ENCODE peak calls at places on chromosomes 2 and 18, in eight cellular contexts. I, H, N, M, D, R, E and L are unnamed samples.

GRCh38 chr2:147108553-147108952 is 736.3 kb upstream of the ACVR2A start:
- DNase-seq in R (no peak), M (no peak), D (peak), E (no peak), N (no peak), I (no peak), H (no peak), L (peak)

GRCh38 chr2:212677466-212677865 is 138.9 kb upstream of the ERBB4 start:
- DNase-seq in N (peak), M (no peak), H (no peak), I (no peak), E (no peak), R (no peak), D (no peak), L (no peak)

GRCh38 chr2:28224648-28225471 is 167.8 kb upstream of the FOSL2 start:
- DNase-seq in M (no peak), R (no peak), H (no peak), D (peak), I (peak), N (no peak), E (no peak), L (peak)

GRCh38 chr18:2894131-2894840 is 47.5 kb downstream of the EMILIN2 start:
- DNase-seq in N (no peak), E (no peak), I (no peak), R (no peak), D (no peak), H (no peak), M (peak), L (no peak)

GRCh38 chr18:51427012-51427411 is 229.5 kb upstream of the MEX3C start:
- DNase-seq in R (no peak), M (no peak), E (no peak), I (no peak), N (no peak), H (no peak), D (peak), L (no peak)

GRCh38 chr18:62828852-62829251 is 113.5 kb downstream of the PHLPP1 start:
- DNase-seq in H (no peak), D (no peak), R (no peak), E (no peak), M (no peak), I (no peak), N (no peak), L (no peak)

GRCh38 chr2:160612266-160612864 is 118.8 kb upstream of the RBMS1 start:
- DNase-seq in D (no peak), H (no peak), N (no peak), E (no peak), I (peak), R (no peak), M (no peak), L (peak)

GRCh38 chr2:111898703-111899514 is 502 bp downstream of the MERTK start:
- DNase-seq in I (no peak), M (peak), E (no peak), N (peak), H (no peak), R (no peak), D (no peak), L (no peak)

GRCh38 chr2:27701676-27702075 is 38.0 kb downstream of the SLC4A1AP start:
- DNase-seq in R (no peak), D (no peak), H (no peak), M (peak), E (no peak), I (no peak), N (no peak), L (no peak)

GRCh38 chr2:190963088-190963487 is 50.9 kb downstream of the STAT1 start:
- DNase-seq in N (no peak), E (no peak), H (no peak), I (no peak), M (no peak), R (no peak), D (no peak), L (no peak)

GRCh38 chr2:237726401-237726830 is 72.2 kb upstream of the RBM44 start:
- DNase-seq in E (no peak), N (no peak), D (peak), H (no peak), M (no peak), I (peak), R (no peak), L (peak)

GRCh38 chr2:8976419-8976818 is 27.1 kb downstream of the MBOAT2 start:
- DNase-seq in M (no peak), E (no peak), I (no peak), D (no peak), H (no peak), N (peak), R (no peak), L (no peak)

GRCh38 chr2:164696634-164697033 is 75.4 kb upstream of the GRB14 start:
- DNase-seq in D (peak), N (no peak), M (no peak), I (no peak), R (no peak), H (no peak), E (no peak), L (no peak)

GRCh38 chr2:232854082-232854481 is 16.0 kb upstream of the SNORC start:
- DNase-seq in I (peak), H (peak), M (peak), D (peak), E (no peak), R (no peak), N (no peak), L (peak)

GRCh38 chr18:26405190-26405781 is 143.1 kb downstream of the KCTD1 start:
- DNase-seq in M (peak), H (no peak), E (no peak), I (no peak), N (no peak), R (no peak), D (no peak), L (peak)

GRCh38 chr18:78737006-78737915 is 242.4 kb upstream of the SALL3 start:
- DNase-seq in H (peak), D (no peak), R (no peak), N (no peak), E (no peak), M (no peak), I (no peak), L (no peak)

GRCh38 chr2:228417966-228418365 is 236.5 kb upstream of the SPHKAP start:
- DNase-seq in H (no peak), R (no peak), I (no peak), M (no peak), E (no peak), N (no peak), D (peak), L (no peak)

GRCh38 chr2:233469261-233470006 is 97.1 kb downstream of the USP40 start:
- DNase-seq in R (no peak), M (peak), N (no peak), I (no peak), H (no peak), E (no peak), D (no peak), L (no peak)

GRCh38 chr2:127531133-127531709 is 4.3 kb upstream of the MYO7B start:
- DNase-seq in E (no peak), H (no peak), I (no peak), N (no peak), R (no peak), D (no peak), M (no peak), L (peak)

GRCh38 chr2:130380096-130380934 is 24.5 kb downstream of the PTPN18 start:
- DNase-seq in R (no peak), N (no peak), E (no peak), M (no peak), I (no peak), H (no peak), D (no peak), L (no peak)

GRCh38 chr18:50866765-50867164 is 12.2 kb upstream of the ME2 start:
- DNase-seq in N (no peak), I (no peak), D (peak), R (no peak), M (no peak), E (no peak), H (no peak), L (peak)

GRCh38 chr18:53567935-53568574 is 656.4 kb downstream of the MBD2 start:
- DNase-seq in H (no peak), I (peak), N (peak), R (no peak), D (peak), E (no peak), M (no peak), L (peak)

GRCh38 chr2:198054299-198054698 is 249.9 kb downstream of the PLCL1 start:
- DNase-seq in E (no peak), M (peak), R (peak), N (peak), I (peak), H (no peak), D (no peak), L (peak)

GRCh38 chr2:134333646-134334189 is 79.8 kb downstream of the MGAT5 start:
- DNase-seq in D (no peak), N (no peak), R (no peak), M (no peak), E (no peak), I (no peak), H (no peak), L (peak)

GRCh38 chr2:25339791-25340339 is 1.9 kb downstream of the DNMT3A start:
- DNase-seq in H (peak), R (no peak), D (no peak), I (no peak), E (no peak), N (no peak), M (no peak), L (no peak)

GRCh38 chr2:13091463-13091862 is 374.7 kb downstream of the TRIB2 start:
- DNase-seq in H (no peak), D (no peak), E (no peak), R (no peak), I (no peak), N (no peak), M (no peak), L (peak)

GRCh38 chr18:37712776-37713175 is 147.2 kb upstream of the CELF4 start:
- DNase-seq in I (no peak), E (no peak), N (no peak), R (no peak), D (no peak), M (no peak), H (no peak), L (peak)

GRCh38 chr18:22399949-22400348 is 17.8 kb downstream of the CTAGE1 start:
- DNase-seq in I (no peak), E (no peak), D (peak), M (no peak), H (no peak), N (no peak), R (no peak), L (peak)

GRCh38 chr2:220811952-220812570 is 760.0 kb downstream of the EPHA4 start:
- DNase-seq in H (no peak), E (no peak), N (no peak), M (no peak), I (no peak), D (peak), R (no peak), L (peak)

GRCh38 chr2:230739961-230740360 is 27.3 kb downstream of the CAB39 start:
- DNase-seq in N (no peak), R (no peak), I (no peak), E (no peak), D (no peak), M (no peak), H (no peak), L (no peak)

GRCh38 chr2:238851026-238851425 is 3.1 kb downstream of the TWIST2 start:
- DNase-seq in I (no peak), D (no peak), H (no peak), R (no peak), E (no peak), N (no peak), M (no peak), L (peak)

GRCh38 chr18:22710628-22711380 is 222.3 kb upstream of the RBBP8 start:
- DNase-seq in D (peak), N (peak), R (no peak), M (peak), E (no peak), H (peak), I (no peak), L (peak)

GRCh38 chr2:43462866-43463641 is 132.8 kb downstream of the THADA start:
- DNase-seq in H (no peak), I (no peak), R (no peak), N (no peak), D (peak), M (no peak), E (no peak), L (no peak)

GRCh38 chr2:191171708-191172355 is 21.0 kb upstream of the STAT4 start:
- DNase-seq in R (no peak), M (no peak), N (no peak), H (no peak), D (peak), I (peak), E (no peak), L (peak)

GRCh38 chr2:203715744-203716143 is 9.3 kb downstream of the CD28 start:
- DNase-seq in D (no peak), R (no peak), I (no peak), N (no peak), H (no peak), E (no peak), M (no peak), L (no peak)